ENCODE peak calls at places on chromosomes 4 and X, in five cellular contexts. One of them, this sample, is unnamed. For H3K36me3, the result is how much of the 10 kb centered on the place peaks cover.

GRCh38 chr4:3022112-3022511 is 52.2 kb downstream of the HTT-AS start:
- DNase-seq in Caco-2: no peak
- DNase-seq in esophagus squamous epithelium: no peak
- DNase-seq in heart right ventricle: no peak
- DNase-seq in tibial artery: no peak
- DNase-seq in this sample: no peak

GRCh38 chr4:38279650-38280322 is 319.6 kb downstream of the PTTG2 start:
- DNase-seq in Caco-2: peak
- DNase-seq in esophagus squamous epithelium: no peak
- DNase-seq in tibial artery: no peak
- DNase-seq in heart right ventricle: no peak
- DNase-seq in this sample: no peak

GRCh38 chr4:66034671-66035070 is 364.4 kb upstream of the EPHA5 start:
- DNase-seq in Caco-2: no peak
- DNase-seq in heart right ventricle: no peak
- DNase-seq in esophagus squamous epithelium: no peak
- DNase-seq in tibial artery: no peak
- DNase-seq in this sample: no peak

GRCh38 chr4:122583906-122584305 is 37.0 kb downstream of the IL21 start:
- DNase-seq in Caco-2: no peak
- DNase-seq in tibial artery: no peak
- DNase-seq in heart right ventricle: no peak
- DNase-seq in esophagus squamous epithelium: no peak
- DNase-seq in this sample: no peak

GRCh38 chr4:56727150-56727549 is 46.1 kb upstream of the HOPX start:
- DNase-seq in Caco-2: no peak
- DNase-seq in esophagus squamous epithelium: no peak
- DNase-seq in heart right ventricle: no peak
- DNase-seq in tibial artery: no peak
- DNase-seq in this sample: no peak

GRCh38 chr4:130808492-130808891 is 1712.5 kb downstream of the C4orf33 start:
- DNase-seq in tibial artery: no peak
- DNase-seq in Caco-2: peak
- DNase-seq in esophagus squamous epithelium: no peak
- DNase-seq in heart right ventricle: no peak
- DNase-seq in this sample: no peak

GRCh38 chr4:76782837-76783236 is 115.1 kb downstream of the SOWAHB start:
- DNase-seq in tibial artery: no peak
- DNase-seq in Caco-2: no peak
- DNase-seq in heart right ventricle: no peak
- DNase-seq in esophagus squamous epithelium: no peak
- DNase-seq in this sample: no peak

GRCh38 chr4:8414377-8414776 is 26.1 kb downstream of the ACOX3 start:
- DNase-seq in tibial artery: no peak
- DNase-seq in heart right ventricle: no peak
- DNase-seq in Caco-2: no peak
- DNase-seq in esophagus squamous epithelium: no peak
- DNase-seq in this sample: no peak

GRCh38 chr4:43234626-43235025 is 342.1 kb downstream of the GRXCR1 start:
- DNase-seq in esophagus squamous epithelium: no peak
- DNase-seq in Caco-2: no peak
- DNase-seq in heart right ventricle: no peak
- DNase-seq in tibial artery: no peak
- DNase-seq in this sample: no peak

GRCh38 chrX:49184294-49185061 is 1.7 kb downstream of the PRICKLE3 start:
- DNase-seq in tibial artery: peak
- DNase-seq in heart right ventricle: peak
- DNase-seq in esophagus squamous epithelium: no peak
- DNase-seq in Caco-2: no peak
- DNase-seq in this sample: peak

GRCh38 chrX:133905305-133905704 is 80.1 kb downstream of the GPC3 start:
- DNase-seq in tibial artery: no peak
- DNase-seq in Caco-2: no peak
- DNase-seq in heart right ventricle: no peak
- DNase-seq in esophagus squamous epithelium: no peak
- DNase-seq in this sample: no peak

GRCh38 chr4:56210397-56210796 is 176.9 kb downstream of the AASDH start:
- DNase-seq in heart right ventricle: no peak
- DNase-seq in tibial artery: no peak
- DNase-seq in Caco-2: no peak
- DNase-seq in esophagus squamous epithelium: no peak
- DNase-seq in this sample: no peak

GRCh38 chr4:23889814-23890269 is at the start of gene PPARGC1A:
- DNase-seq in esophagus squamous epithelium: no peak
- DNase-seq in heart right ventricle: peak
- DNase-seq in tibial artery: peak
- DNase-seq in Caco-2: peak
- DNase-seq in this sample: peak

GRCh38 chr4:30768278-30768677 is 48.1 kb downstream of the PCDH7 start:
- DNase-seq in tibial artery: no peak
- DNase-seq in esophagus squamous epithelium: no peak
- DNase-seq in Caco-2: no peak
- DNase-seq in heart right ventricle: no peak
- DNase-seq in this sample: no peak

GRCh38 chr4:1240721-1241465 is 8.0 kb downstream of the CTBP1 start:
- DNase-seq in heart right ventricle: peak
- DNase-seq in esophagus squamous epithelium: no peak
- DNase-seq in Caco-2: no peak
- DNase-seq in tibial artery: peak
- DNase-seq in this sample: peak
- H3K36me3 ChIP-seq in heart right ventricle: under half
- H3K36me3 ChIP-seq in esophagus squamous epithelium: half or more
- H3K36me3 ChIP-seq in Caco-2: under half
- H3K36me3 ChIP-seq in tibial artery: half or more
- H3K36me3 ChIP-seq in this sample: under half

GRCh38 chr4:149986916-149987315 is 91.3 kb upstream of the DCLK2 start:
- DNase-seq in Caco-2: no peak
- DNase-seq in tibial artery: no peak
- DNase-seq in esophagus squamous epithelium: no peak
- DNase-seq in heart right ventricle: no peak
- DNase-seq in this sample: no peak

GRCh38 chr4:149987330-149987751 is 90.9 kb upstream of the DCLK2 start:
- DNase-seq in esophagus squamous epithelium: no peak
- DNase-seq in heart right ventricle: no peak
- DNase-seq in Caco-2: no peak
- DNase-seq in tibial artery: no peak
- DNase-seq in this sample: no peak

GRCh38 chr4:149985981-149986380 is 92.3 kb upstream of the DCLK2 start:
- DNase-seq in heart right ventricle: no peak
- DNase-seq in tibial artery: no peak
- DNase-seq in Caco-2: no peak
- DNase-seq in esophagus squamous epithelium: no peak
- DNase-seq in this sample: no peak

GRCh38 chr4:149980941-149981340 is 97.3 kb upstream of the DCLK2 start:
- DNase-seq in esophagus squamous epithelium: no peak
- DNase-seq in heart right ventricle: peak
- DNase-seq in Caco-2: peak
- DNase-seq in tibial artery: peak
- DNase-seq in this sample: no peak

GRCh38 chr4:149983931-149984330 is 94.3 kb upstream of the DCLK2 start:
- DNase-seq in esophagus squamous epithelium: no peak
- DNase-seq in tibial artery: no peak
- DNase-seq in heart right ventricle: no peak
- DNase-seq in Caco-2: no peak
- DNase-seq in this sample: no peak
- H3K36me3 ChIP-seq in esophagus squamous epithelium: under half
- H3K36me3 ChIP-seq in tibial artery: under half
- H3K36me3 ChIP-seq in heart right ventricle: under half
- H3K36me3 ChIP-seq in Caco-2: under half
- H3K36me3 ChIP-seq in this sample: under half

DNA sequence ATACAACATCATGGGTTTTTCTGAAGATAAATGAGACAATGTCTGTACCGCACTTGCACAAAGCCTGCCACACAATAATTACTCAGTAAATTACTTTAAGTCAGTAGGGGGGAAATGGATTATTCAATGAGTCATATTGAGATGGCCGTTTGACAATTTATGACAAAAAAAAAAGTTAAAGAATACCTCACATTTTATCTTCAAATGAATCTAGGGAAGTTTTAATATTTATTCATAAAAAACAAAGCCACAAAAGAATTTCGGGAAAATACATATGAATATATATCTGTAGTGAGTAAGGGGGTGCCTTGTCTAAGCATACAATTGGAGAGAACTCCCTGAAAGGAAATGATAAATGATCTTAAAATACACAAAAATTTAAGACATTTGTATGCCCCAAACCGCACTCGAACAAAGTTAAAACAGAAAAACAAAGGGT is 197.0 kb upstream of the SLC7A11 start:
- DNase-seq in tibial artery: no peak
- DNase-seq in esophagus squamous epithelium: no peak
- DNase-seq in Caco-2: no peak
- DNase-seq in heart right ventricle: no peak
- DNase-seq in this sample: no peak
- H3K36me3 ChIP-seq in tibial artery: under half
- H3K36me3 ChIP-seq in esophagus squamous epithelium: under half
- H3K36me3 ChIP-seq in Caco-2: under half
- H3K36me3 ChIP-seq in heart right ventricle: under half
- H3K36me3 ChIP-seq in this sample: under half

DNA sequence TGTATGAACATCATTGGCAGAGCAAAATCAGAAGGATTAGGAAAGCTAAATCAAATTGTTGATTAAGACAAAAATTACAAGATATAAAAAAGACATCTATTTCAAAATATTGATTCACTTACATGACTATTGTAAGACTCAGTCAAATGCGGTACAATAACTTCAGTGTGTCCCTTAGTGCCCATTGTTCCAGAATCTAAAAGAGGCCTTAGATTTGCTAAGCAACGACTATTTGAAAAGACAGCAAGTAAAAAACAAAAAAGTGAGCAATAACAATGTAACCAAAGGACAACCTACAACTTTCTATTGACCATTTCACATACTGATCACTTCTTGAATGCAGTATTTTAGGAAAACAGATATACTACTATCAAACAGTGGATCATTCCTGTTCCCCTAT is 65.6 kb downstream of the UBA6 start:
- DNase-seq in tibial artery: no peak
- DNase-seq in heart right ventricle: no peak
- DNase-seq in esophagus squamous epithelium: no peak
- DNase-seq in Caco-2: no peak
- DNase-seq in this sample: no peak
- H3K36me3 ChIP-seq in tibial artery: half or more
- H3K36me3 ChIP-seq in heart right ventricle: half or more
- H3K36me3 ChIP-seq in esophagus squamous epithelium: half or more
- H3K36me3 ChIP-seq in Caco-2: under half
- H3K36me3 ChIP-seq in this sample: under half

GRCh38 chr4:26178874-26179273 is 141.9 kb upstream of the RBPJ start:
- DNase-seq in heart right ventricle: peak
- DNase-seq in Caco-2: no peak
- DNase-seq in tibial artery: peak
- DNase-seq in esophagus squamous epithelium: no peak
- DNase-seq in this sample: peak

GRCh38 chr4:26175905-26176304 is 144.9 kb upstream of the RBPJ start:
- DNase-seq in esophagus squamous epithelium: no peak
- DNase-seq in heart right ventricle: no peak
- DNase-seq in Caco-2: no peak
- DNase-seq in tibial artery: no peak
- DNase-seq in this sample: no peak

GRCh38 chr4:26174033-26174432 is 146.8 kb upstream of the RBPJ start:
- DNase-seq in heart right ventricle: no peak
- DNase-seq in Caco-2: peak
- DNase-seq in esophagus squamous epithelium: no peak
- DNase-seq in tibial artery: no peak
- DNase-seq in this sample: no peak

GRCh38 chr4:26175016-26175786 is 145.6 kb upstream of the RBPJ start:
- DNase-seq in tibial artery: no peak
- DNase-seq in Caco-2: no peak
- DNase-seq in heart right ventricle: no peak
- DNase-seq in esophagus squamous epithelium: no peak
- DNase-seq in this sample: no peak

DNA sequence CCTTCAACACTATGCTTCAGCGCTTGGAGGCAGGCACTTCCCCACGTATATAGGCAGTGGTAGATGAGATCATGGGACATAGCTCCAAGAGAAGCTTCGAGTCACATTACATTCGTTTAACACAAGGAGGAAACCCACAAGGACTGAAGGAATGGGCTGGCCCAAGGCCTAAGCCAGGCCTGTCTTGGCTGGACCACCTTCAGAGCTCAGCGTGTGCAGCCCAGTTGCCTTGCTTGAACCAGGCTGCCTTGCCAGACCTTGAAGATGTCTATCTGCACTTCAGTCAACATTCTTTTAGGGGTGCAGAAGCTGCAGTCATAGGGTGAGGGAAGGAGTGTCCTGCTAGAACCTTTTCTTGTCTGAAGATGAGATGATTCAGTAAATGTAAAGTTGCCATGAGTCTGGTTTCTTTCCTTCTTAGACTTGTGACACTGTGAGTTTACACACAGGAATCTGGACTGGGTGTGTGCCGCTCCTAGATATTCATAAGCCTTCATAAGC is 144.1 kb upstream of the RBPJ start:
- DNase-seq in esophagus squamous epithelium: no peak
- DNase-seq in tibial artery: no peak
- DNase-seq in heart right ventricle: no peak
- DNase-seq in Caco-2: no peak
- DNase-seq in this sample: no peak
- H3K36me3 ChIP-seq in esophagus squamous epithelium: under half
- H3K36me3 ChIP-seq in tibial artery: under half
- H3K36me3 ChIP-seq in heart right ventricle: under half
- H3K36me3 ChIP-seq in Caco-2: under half
- H3K36me3 ChIP-seq in this sample: under half

GRCh38 chr4:114558446-114559020 is 40.1 kb upstream of the UGT8 start:
- DNase-seq in Caco-2: peak
- DNase-seq in heart right ventricle: no peak
- DNase-seq in tibial artery: no peak
- DNase-seq in esophagus squamous epithelium: no peak
- DNase-seq in this sample: no peak

GRCh38 chr4:114563536-114564315 is 34.9 kb upstream of the UGT8 start:
- DNase-seq in esophagus squamous epithelium: no peak
- DNase-seq in Caco-2: peak
- DNase-seq in heart right ventricle: no peak
- DNase-seq in tibial artery: no peak
- DNase-seq in this sample: no peak

GRCh38 chr4:114562176-114562904 is 36.3 kb upstream of the UGT8 start:
- DNase-seq in tibial artery: no peak
- DNase-seq in Caco-2: peak
- DNase-seq in heart right ventricle: no peak
- DNase-seq in esophagus squamous epithelium: no peak
- DNase-seq in this sample: no peak

GRCh38 chr4:114561590-114561989 is 37.0 kb upstream of the UGT8 start:
- DNase-seq in tibial artery: no peak
- DNase-seq in Caco-2: no peak
- DNase-seq in esophagus squamous epithelium: no peak
- DNase-seq in heart right ventricle: no peak
- DNase-seq in this sample: no peak
- H3K36me3 ChIP-seq in tibial artery: under half
- H3K36me3 ChIP-seq in Caco-2: under half
- H3K36me3 ChIP-seq in esophagus squamous epithelium: under half
- H3K36me3 ChIP-seq in heart right ventricle: under half
- H3K36me3 ChIP-seq in this sample: under half

This sample was measured in gastrocnemius medialis.